ENCODE peak calls at places on chromosomes 3 and 15, in five cellular contexts. D, B, A, O and V are unnamed samples.
A peak's percentile ranks its signal among the peaks of the same experiment; 100 is the strongest.

GRCh38 chr3:51336261-51336660 is 48.8 kb upstream of the MANF start:
- DNase-seq in A (no peak), O (no peak), B (no peak), D (no peak), V (peak; percentile 61)

GRCh38 chr3:97957617-97958311 is 14.5 kb downstream of the RIOX2 start:
- DNase-seq in D (no peak), O (no peak), B (no peak), A (no peak), V (no peak)

GRCh38 chr3:99895706-99896441 is 78.2 kb downstream of the CMSS1 start:
- DNase-seq in O (no peak), B (peak; percentile 82), D (no peak), A (no peak), V (no peak)

GRCh38 chr3:162295323-162295983 is 798.8 kb downstream of the OTOL1 start:
- DNase-seq in O (no peak), A (no peak), D (no peak), B (no peak), V (peak; percentile 1)

GRCh38 chr15:90002428-90002844 is 1.3 kb downstream of the ZNF710 start:
- DNase-seq in A (no peak), D (peak; percentile 65), B (no peak), O (no peak), V (peak; percentile 60)

GRCh38 chr3:7172996-7173395 is 312.1 kb downstream of the GRM7 start:
- DNase-seq in D (no peak), B (no peak), A (no peak), O (no peak), V (no peak)

GRCh38 chr15:93025625-93025982 is 63.4 kb downstream of the RGMA start:
- DNase-seq in A (no peak), D (no peak), B (no peak), O (no peak), V (no peak)

GRCh38 chr15:41124058-41124457 is 8.0 kb upstream of the INO80 start:
- DNase-seq in O (no peak), A (no peak), D (no peak), B (peak; percentile 48), V (no peak)

GRCh38 chr3:1987983-1988382 is 110.7 kb upstream of the CNTN4 start:
- DNase-seq in O (no peak), D (no peak), A (no peak), B (no peak), V (peak; percentile 45)

GRCh38 chr15:91254766-91255165 is 154.7 kb downstream of the SV2B start:
- DNase-seq in B (no peak), D (no peak), O (no peak), A (peak; percentile 18), V (no peak)

GRCh38 chr15:98428253-98428989 is 219.9 kb upstream of the IGF1R start:
- DNase-seq in A (peak; percentile 81), O (no peak), B (peak; percentile 57), D (peak; percentile 97), V (peak; percentile 81)

GRCh38 chr3:107938128-107938527 is 152.7 kb downstream of the CD47 start:
- DNase-seq in B (peak; percentile 4), A (no peak), O (no peak), D (no peak), V (peak; percentile 72)

GRCh38 chr3:134055661-134056060 is 25.9 kb upstream of the SLCO2A1 start:
- DNase-seq in O (no peak), B (no peak), D (no peak), A (no peak), V (no peak)

GRCh38 chr3:119911748-119912147 is 129.8 kb downstream of the NR1I2 start:
- DNase-seq in O (peak; percentile 12), D (no peak), B (no peak), A (no peak), V (no peak)

GRCh38 chr3:52477076-52477895 is 17.9 kb upstream of the STAB1 start:
- DNase-seq in D (no peak), A (no peak), B (no peak), O (no peak), V (no peak)

GRCh38 chr3:52481819-52482521 is 13.2 kb upstream of the STAB1 start:
- DNase-seq in A (peak; percentile 74), D (peak; percentile 93), B (no peak), O (no peak), V (peak; percentile 89)

GRCh38 chr3:52479037-52479875 is 15.9 kb upstream of the STAB1 start:
- DNase-seq in D (no peak), O (no peak), A (no peak), B (no peak), V (no peak)

GRCh38 chr3:52480768-52481715 is 14.1 kb upstream of the STAB1 start:
- DNase-seq in O (no peak), B (no peak), D (no peak), A (no peak), V (no peak)

GRCh38 chr3:52479876-52480575 is 15.1 kb upstream of the STAB1 start:
- DNase-seq in D (no peak), O (no peak), B (no peak), A (no peak), V (no peak)
- TF ChIP-seq CREB1 in D (no peak), O (no peak), B (no peak), A (no peak), V (no peak)

GRCh38 chr15:66148187-66148586 is 105.4 kb downstream of the MEGF11 start:
- DNase-seq in B (no peak), A (no peak), O (no peak), D (no peak), V (no peak)
- H3K4me2 ChIP-seq in B (no peak overlapping the region), A (no peak overlapping the region), O (no peak overlapping the region), D (no peak overlapping the region), V (no peak overlapping the region)

GRCh38 chr3:41202834-41203345 is 3.6 kb downstream of the CTNNB1 start:
- DNase-seq in A (no peak), D (no peak), O (no peak), B (peak; percentile 43), V (peak; percentile 50)
- TF ChIP-seq CREB1 in A (no peak), D (no peak), O (no peak), B (no peak), V (no peak)

DNA sequence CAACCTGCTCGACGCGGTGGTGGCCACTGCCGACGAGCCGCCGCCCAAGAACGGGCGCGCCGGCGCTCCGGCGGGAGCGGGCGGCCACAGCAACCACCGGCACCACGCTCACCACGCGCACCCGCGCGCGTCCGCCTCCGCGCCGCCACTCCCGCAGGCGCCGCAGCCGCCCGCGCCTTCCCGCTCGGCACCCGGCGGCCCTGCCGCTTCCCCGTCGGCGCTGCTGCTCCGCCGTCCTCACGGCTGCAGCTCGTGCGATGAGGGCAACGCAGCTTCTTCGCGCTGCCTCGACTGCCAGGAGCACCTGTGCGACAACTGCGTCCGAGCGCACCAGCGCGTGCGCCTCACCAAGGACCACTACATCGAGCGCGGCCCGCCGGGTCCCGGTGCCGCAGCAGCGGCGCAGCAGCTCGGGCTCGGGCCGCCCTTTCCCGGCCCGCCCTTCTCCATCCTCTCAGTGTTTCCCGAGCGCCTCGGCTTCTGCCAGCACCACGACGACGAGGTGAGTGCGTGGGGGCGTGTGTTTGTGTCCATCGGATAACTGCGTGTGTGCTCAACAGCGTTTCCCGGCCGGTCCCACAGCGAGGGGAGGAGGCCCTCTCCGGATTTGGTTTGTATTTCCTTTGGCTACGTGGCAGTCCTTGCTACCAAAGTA is 761 bp downstream of the TRIM71 start:
- DNase-seq in A (no peak), O (no peak), D (no peak), B (no peak), V (no peak)
- H3K4me2 ChIP-seq in A (no peak overlapping the region), O (no peak overlapping the region), D (peak overlapping the region; percentile 93), B (peak overlapping the region; percentile 99), V (peak overlapping the region; percentile 89)

GRCh38 chr3:27079427-27080105 is 289.6 kb downstream of the NEK10 start:
- DNase-seq in D (no peak), O (no peak), A (no peak), B (no peak), V (no peak)

GRCh38 chr3:27080126-27080525 is 289.1 kb downstream of the NEK10 start:
- DNase-seq in B (no peak), D (no peak), A (no peak), O (no peak), V (no peak)

GRCh38 chr3:27073903-27074302 is 295.3 kb downstream of the NEK10 start:
- DNase-seq in A (no peak), O (no peak), D (no peak), B (peak; percentile 7), V (no peak)

GRCh38 chr3:27078246-27078913 is 290.8 kb downstream of the NEK10 start:
- DNase-seq in A (no peak), B (no peak), O (no peak), D (no peak), V (peak; percentile 45)

DNA sequence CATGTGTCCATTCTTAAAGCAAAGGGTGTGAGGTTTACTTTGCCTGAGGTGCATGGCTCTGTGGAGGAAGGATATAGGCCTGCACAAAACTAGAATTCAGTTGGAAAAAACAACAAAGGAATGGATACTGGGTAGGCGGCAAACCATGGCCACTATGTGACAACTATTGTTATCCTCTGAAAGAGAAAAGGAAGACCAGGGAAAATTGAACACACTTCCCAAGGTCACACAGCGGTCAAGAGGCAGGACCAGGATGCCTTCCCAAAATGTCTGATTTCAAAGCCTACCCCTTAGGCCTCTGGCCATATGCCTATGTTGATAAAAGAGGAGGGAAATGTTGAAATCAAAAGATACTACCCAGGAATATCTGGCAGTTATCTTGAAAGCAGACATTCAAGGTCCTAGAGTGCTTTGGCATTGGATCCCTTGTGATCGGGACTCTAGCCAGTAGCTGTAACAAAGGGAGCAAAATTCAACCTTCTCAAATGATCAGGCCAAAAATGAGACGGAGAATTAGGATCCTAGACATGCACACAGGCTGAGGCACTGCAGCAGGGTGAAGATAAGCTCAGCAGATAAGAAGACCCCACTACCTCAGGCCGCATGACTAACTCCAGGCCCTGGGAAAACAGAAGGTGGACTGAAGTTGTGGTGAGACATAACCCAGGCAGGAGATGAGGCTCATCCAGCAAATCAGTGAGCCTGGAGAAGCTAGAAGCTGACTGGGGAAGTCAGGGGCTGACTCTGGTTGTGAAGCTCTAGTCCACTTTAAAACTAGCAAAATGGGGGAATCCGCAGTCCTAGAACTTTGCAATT is 292.2 kb downstream of the NEK10 start:
- DNase-seq in O (no peak), A (no peak), D (no peak), B (no peak), V (no peak)
- TF ChIP-seq CREB1 in O (no peak), A (no peak), D (no peak), B (no peak), V (no peak)

DNA sequence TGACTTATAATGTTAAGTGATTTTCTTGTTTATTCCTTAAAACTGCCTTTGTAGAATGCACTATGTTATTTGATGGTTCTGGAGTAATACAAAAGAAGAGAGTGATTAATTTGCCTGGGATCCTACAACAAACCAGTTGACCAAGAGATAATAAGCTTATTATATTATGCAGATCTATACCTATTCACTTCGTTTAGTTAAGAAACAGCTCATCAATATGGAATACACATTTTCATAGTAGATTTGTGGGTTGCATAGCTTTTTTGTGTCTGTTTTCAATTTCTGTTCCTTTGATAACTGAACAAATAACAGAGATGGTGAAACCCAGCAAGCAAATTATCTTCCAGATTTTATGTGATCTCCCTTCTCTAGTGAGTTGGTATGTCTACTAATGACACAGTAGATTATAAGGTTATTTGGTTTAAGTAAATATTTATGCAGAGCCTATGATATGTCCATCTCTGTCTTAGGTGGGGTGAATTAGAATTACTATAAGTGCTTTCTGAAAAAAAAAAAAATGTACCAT is 443.3 kb upstream of the TPRG1 start:
- DNase-seq in A (no peak), O (no peak), D (no peak), B (no peak), V (no peak)
- H3K4me2 ChIP-seq in A (no peak overlapping the region), O (no peak overlapping the region), D (no peak overlapping the region), B (no peak overlapping the region), V (no peak overlapping the region)